ENCODE peak calls at places on chromosomes 7 and 10, in nine cellular contexts. One of them, this sample, is unnamed.

GRCh38 chr10:73225518-73225917 is 21.5 kb downstream of the DNAJC9 start:
- DNase-seq in HFF-Myc: no peak
- DNase-seq in HepG2: no peak
- DNase-seq in tibial artery: no peak
- DNase-seq in stomach: no peak
- DNase-seq in choroid plexus epithelial cell: no peak
- DNase-seq in heart left ventricle: no peak
- DNase-seq in BE2C: no peak
- DNase-seq in cardiac muscle cell: no peak
- DNase-seq in this sample: no peak

GRCh38 chr10:35204650-35205319 is 78.1 kb downstream of the CREM start:
- DNase-seq in HFF-Myc: no peak
- DNase-seq in HepG2: no peak
- DNase-seq in tibial artery: no peak
- DNase-seq in stomach: no peak
- DNase-seq in choroid plexus epithelial cell: no peak
- DNase-seq in heart left ventricle: no peak
- DNase-seq in BE2C: no peak
- DNase-seq in cardiac muscle cell: no peak
- DNase-seq in this sample: no peak

GRCh38 chr10:103079100-103079499 is 114.0 kb downstream of the NT5C2 start:
- DNase-seq in HFF-Myc: no peak
- DNase-seq in HepG2: no peak
- DNase-seq in tibial artery: no peak
- DNase-seq in stomach: no peak
- DNase-seq in choroid plexus epithelial cell: no peak
- DNase-seq in heart left ventricle: no peak
- DNase-seq in BE2C: no peak
- DNase-seq in cardiac muscle cell: no peak
- DNase-seq in this sample: no peak

GRCh38 chr7:55370001-55370400 is 4.9 kb downstream of the LANCL2 start:
- DNase-seq in HFF-Myc: no peak
- DNase-seq in HepG2: no peak
- DNase-seq in tibial artery: no peak
- DNase-seq in stomach: no peak
- DNase-seq in choroid plexus epithelial cell: no peak
- DNase-seq in heart left ventricle: no peak
- DNase-seq in BE2C: no peak
- DNase-seq in cardiac muscle cell: no peak
- DNase-seq in this sample: no peak

GRCh38 chr10:1403508-1404230 is 333.7 kb downstream of the ADARB2 start:
- DNase-seq in HFF-Myc: no peak
- DNase-seq in HepG2: no peak
- DNase-seq in tibial artery: no peak
- DNase-seq in stomach: peak
- DNase-seq in choroid plexus epithelial cell: no peak
- DNase-seq in heart left ventricle: no peak
- DNase-seq in BE2C: peak
- DNase-seq in cardiac muscle cell: no peak
- DNase-seq in this sample: no peak

GRCh38 chr10:22369433-22370072 is 24.3 kb downstream of the SPAG6 start:
- DNase-seq in HFF-Myc: no peak
- DNase-seq in HepG2: no peak
- DNase-seq in tibial artery: no peak
- DNase-seq in stomach: no peak
- DNase-seq in choroid plexus epithelial cell: peak
- DNase-seq in heart left ventricle: no peak
- DNase-seq in BE2C: no peak
- DNase-seq in cardiac muscle cell: no peak
- DNase-seq in this sample: no peak

GRCh38 chr10:62305813-62306212 is 37.2 kb upstream of the RTKN2 start:
- DNase-seq in HFF-Myc: no peak
- DNase-seq in HepG2: no peak
- DNase-seq in tibial artery: no peak
- DNase-seq in stomach: no peak
- DNase-seq in choroid plexus epithelial cell: peak
- DNase-seq in heart left ventricle: no peak
- DNase-seq in BE2C: no peak
- DNase-seq in cardiac muscle cell: peak
- DNase-seq in this sample: no peak

GRCh38 chr10:28047061-28047460 is 48.2 kb upstream of the ODAD2 start:
- DNase-seq in HFF-Myc: no peak
- DNase-seq in HepG2: no peak
- DNase-seq in tibial artery: no peak
- DNase-seq in stomach: no peak
- DNase-seq in choroid plexus epithelial cell: no peak
- DNase-seq in heart left ventricle: no peak
- DNase-seq in BE2C: no peak
- DNase-seq in cardiac muscle cell: no peak
- DNase-seq in this sample: no peak

GRCh38 chr10:22570733-22571430 is 143.5 kb downstream of the PIP4K2A start:
- DNase-seq in HFF-Myc: no peak
- DNase-seq in HepG2: no peak
- DNase-seq in tibial artery: no peak
- DNase-seq in stomach: no peak
- DNase-seq in choroid plexus epithelial cell: no peak
- DNase-seq in heart left ventricle: no peak
- DNase-seq in BE2C: no peak
- DNase-seq in cardiac muscle cell: no peak
- DNase-seq in this sample: no peak

GRCh38 chr7:46859963-46860475 is 721.9 kb downstream of the TNS3 start:
- DNase-seq in HFF-Myc: no peak
- DNase-seq in HepG2: no peak
- DNase-seq in tibial artery: no peak
- DNase-seq in stomach: no peak
- DNase-seq in choroid plexus epithelial cell: peak
- DNase-seq in heart left ventricle: peak
- DNase-seq in BE2C: peak
- DNase-seq in cardiac muscle cell: no peak
- DNase-seq in this sample: no peak

GRCh38 chr7:30135551-30136271 is 925 bp downstream of the MTURN start:
- DNase-seq in HFF-Myc: no peak
- DNase-seq in HepG2: peak
- DNase-seq in tibial artery: peak
- DNase-seq in stomach: peak
- DNase-seq in choroid plexus epithelial cell: peak
- DNase-seq in heart left ventricle: peak
- DNase-seq in BE2C: peak
- DNase-seq in cardiac muscle cell: peak
- DNase-seq in this sample: peak

GRCh38 chr7:12133865-12134264 is 77.2 kb upstream of the TMEM106B start:
- DNase-seq in HFF-Myc: no peak
- DNase-seq in HepG2: no peak
- DNase-seq in tibial artery: no peak
- DNase-seq in stomach: no peak
- DNase-seq in choroid plexus epithelial cell: no peak
- DNase-seq in heart left ventricle: no peak
- DNase-seq in BE2C: no peak
- DNase-seq in cardiac muscle cell: no peak
- DNase-seq in this sample: no peak

GRCh38 chr10:122551450-122551849 is 9.1 kb upstream of the DMBT1 start:
- DNase-seq in HFF-Myc: no peak
- DNase-seq in HepG2: peak
- DNase-seq in tibial artery: no peak
- DNase-seq in stomach: no peak
- DNase-seq in choroid plexus epithelial cell: no peak
- DNase-seq in heart left ventricle: peak
- DNase-seq in BE2C: no peak
- DNase-seq in cardiac muscle cell: peak
- DNase-seq in this sample: no peak

GRCh38 chr10:120455004-120455403 is 2.0 kb upstream of the PLPP4 start:
- DNase-seq in HFF-Myc: no peak
- DNase-seq in HepG2: no peak
- DNase-seq in tibial artery: no peak
- DNase-seq in stomach: no peak
- DNase-seq in choroid plexus epithelial cell: no peak
- DNase-seq in heart left ventricle: no peak
- DNase-seq in BE2C: no peak
- DNase-seq in cardiac muscle cell: no peak
- DNase-seq in this sample: no peak

GRCh38 chr10:8245131-8246117 is 190.9 kb downstream of the GATA3 start:
- DNase-seq in HFF-Myc: no peak
- DNase-seq in HepG2: no peak
- DNase-seq in tibial artery: no peak
- DNase-seq in stomach: no peak
- DNase-seq in choroid plexus epithelial cell: no peak
- DNase-seq in heart left ventricle: no peak
- DNase-seq in BE2C: peak
- DNase-seq in cardiac muscle cell: no peak
- DNase-seq in this sample: no peak
- H3K4me3 ChIP-seq in HFF-Myc: no peak
- H3K4me3 ChIP-seq in HepG2: no peak
- H3K4me3 ChIP-seq in tibial artery: no peak
- H3K4me3 ChIP-seq in stomach: no peak
- H3K4me3 ChIP-seq in choroid plexus epithelial cell: no peak
- H3K4me3 ChIP-seq in heart left ventricle: no peak
- H3K4me3 ChIP-seq in BE2C: no peak
- H3K4me3 ChIP-seq in cardiac muscle cell: no peak
- H3K4me3 ChIP-seq in this sample: no peak

GRCh38 chr7:118158766-118159165 is 25.2 kb upstream of the LSM8 start:
- DNase-seq in HFF-Myc: no peak
- DNase-seq in HepG2: no peak
- DNase-seq in tibial artery: no peak
- DNase-seq in stomach: no peak
- DNase-seq in choroid plexus epithelial cell: peak
- DNase-seq in heart left ventricle: no peak
- DNase-seq in BE2C: no peak
- DNase-seq in cardiac muscle cell: no peak
- DNase-seq in this sample: no peak
- TF ChIP-seq CTCF in HFF-Myc: no peak
- TF ChIP-seq CTCF in HepG2: no peak
- TF ChIP-seq CTCF in tibial artery: no peak
- TF ChIP-seq CTCF in stomach: no peak
- TF ChIP-seq CTCF in choroid plexus epithelial cell: no peak
- TF ChIP-seq CTCF in heart left ventricle: no peak
- TF ChIP-seq CTCF in BE2C: no peak
- TF ChIP-seq CTCF in cardiac muscle cell: no peak
- TF ChIP-seq CTCF in this sample: no peak

DNA sequence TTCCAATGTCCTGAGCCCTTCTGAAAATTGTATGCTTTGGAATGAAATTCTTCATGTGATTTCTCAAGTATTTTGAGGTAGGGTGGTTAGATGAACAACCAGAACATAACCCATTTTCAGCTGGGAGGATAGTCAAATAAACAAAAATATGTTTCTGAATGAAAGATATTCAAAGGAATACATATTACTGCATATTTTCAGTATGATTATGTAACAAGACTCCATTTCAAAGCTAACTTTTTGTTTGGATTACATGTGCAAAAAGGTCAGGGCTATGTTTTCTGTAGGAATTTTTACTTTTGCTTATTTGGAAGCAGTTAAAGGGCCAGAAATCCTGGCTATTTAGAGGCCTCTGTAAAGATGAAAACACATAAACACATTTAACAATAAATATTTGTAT is 27.7 kb downstream of the CDK6 start:
- DNase-seq in HFF-Myc: no peak
- DNase-seq in HepG2: no peak
- DNase-seq in tibial artery: no peak
- DNase-seq in stomach: no peak
- DNase-seq in choroid plexus epithelial cell: peak
- DNase-seq in heart left ventricle: no peak
- DNase-seq in BE2C: no peak
- DNase-seq in cardiac muscle cell: no peak
- DNase-seq in this sample: no peak
- H3K4me3 ChIP-seq in HFF-Myc: no peak
- H3K4me3 ChIP-seq in HepG2: no peak
- H3K4me3 ChIP-seq in tibial artery: no peak
- H3K4me3 ChIP-seq in stomach: no peak
- H3K4me3 ChIP-seq in choroid plexus epithelial cell: no peak
- H3K4me3 ChIP-seq in heart left ventricle: no peak
- H3K4me3 ChIP-seq in BE2C: no peak
- H3K4me3 ChIP-seq in cardiac muscle cell: no peak
- H3K4me3 ChIP-seq in this sample: no peak

GRCh38 chr7:4742051-4742573 is 33.3 kb upstream of the AP5Z1 start:
- DNase-seq in HFF-Myc: no peak
- DNase-seq in HepG2: peak
- DNase-seq in tibial artery: no peak
- DNase-seq in stomach: peak
- DNase-seq in choroid plexus epithelial cell: no peak
- DNase-seq in heart left ventricle: no peak
- DNase-seq in BE2C: no peak
- DNase-seq in cardiac muscle cell: no peak
- DNase-seq in this sample: no peak

GRCh38 chr7:4737300-4737699 is 38.1 kb upstream of the AP5Z1 start:
- DNase-seq in HFF-Myc: no peak
- DNase-seq in HepG2: no peak
- DNase-seq in tibial artery: no peak
- DNase-seq in stomach: no peak
- DNase-seq in choroid plexus epithelial cell: no peak
- DNase-seq in heart left ventricle: no peak
- DNase-seq in BE2C: no peak
- DNase-seq in cardiac muscle cell: no peak
- DNase-seq in this sample: no peak

GRCh38 chr7:4739528-4739992 is 35.9 kb upstream of the AP5Z1 start:
- DNase-seq in HFF-Myc: no peak
- DNase-seq in HepG2: peak
- DNase-seq in tibial artery: no peak
- DNase-seq in stomach: peak
- DNase-seq in choroid plexus epithelial cell: peak
- DNase-seq in heart left ventricle: peak
- DNase-seq in BE2C: peak
- DNase-seq in cardiac muscle cell: no peak
- DNase-seq in this sample: no peak

GRCh38 chr7:4740796-4741195 is 34.6 kb upstream of the AP5Z1 start:
- DNase-seq in HFF-Myc: no peak
- DNase-seq in HepG2: no peak
- DNase-seq in tibial artery: no peak
- DNase-seq in stomach: no peak
- DNase-seq in choroid plexus epithelial cell: no peak
- DNase-seq in heart left ventricle: no peak
- DNase-seq in BE2C: no peak
- DNase-seq in cardiac muscle cell: no peak
- DNase-seq in this sample: no peak

DNA sequence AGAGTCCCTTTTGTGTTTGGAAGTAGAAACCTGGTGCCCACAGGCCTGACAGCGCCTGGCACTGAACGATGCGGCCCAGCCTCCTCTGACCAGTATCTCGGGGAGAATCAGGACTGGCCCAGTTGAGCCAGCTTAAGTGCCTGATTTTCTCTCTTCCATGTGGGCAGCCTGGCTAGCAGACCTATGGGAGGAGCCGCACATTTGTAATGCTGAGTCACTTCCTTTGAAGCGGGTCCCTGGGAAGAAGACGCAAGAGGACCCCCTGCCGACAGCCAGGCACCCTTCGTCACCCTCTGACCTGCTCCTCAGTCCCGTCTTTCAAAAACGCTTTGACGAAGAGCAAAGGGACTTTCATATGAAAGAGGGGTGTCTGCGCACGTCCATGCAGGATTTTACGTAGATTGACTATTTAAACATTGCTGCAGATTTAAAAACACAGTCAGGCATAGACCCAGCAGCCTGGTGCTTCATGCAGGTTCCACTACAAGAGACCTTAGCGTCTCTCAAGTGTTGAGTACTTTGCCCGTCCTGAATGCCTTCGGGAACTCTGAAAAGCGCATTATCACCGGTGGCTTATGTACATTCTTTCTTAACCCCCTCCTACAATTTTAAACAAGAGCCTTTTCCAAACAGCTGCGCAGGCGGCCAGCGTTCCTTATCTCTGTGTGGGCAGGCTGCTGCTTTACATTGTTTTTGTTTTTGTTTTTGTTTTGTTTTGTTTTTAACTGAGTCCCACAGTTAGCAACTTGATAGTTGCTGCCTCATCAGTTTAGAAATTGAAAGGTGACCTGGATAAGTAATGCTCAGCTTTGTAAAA is 36.5 kb upstream of the AP5Z1 start:
- DNase-seq in HFF-Myc: peak
- DNase-seq in HepG2: peak
- DNase-seq in tibial artery: no peak
- DNase-seq in stomach: peak
- DNase-seq in choroid plexus epithelial cell: peak
- DNase-seq in heart left ventricle: peak
- DNase-seq in BE2C: peak
- DNase-seq in cardiac muscle cell: peak
- DNase-seq in this sample: peak
- TF ChIP-seq CTCF in HFF-Myc: no peak
- TF ChIP-seq CTCF in HepG2: peak
- TF ChIP-seq CTCF in tibial artery: no peak
- TF ChIP-seq CTCF in stomach: no peak
- TF ChIP-seq CTCF in choroid plexus epithelial cell: peak
- TF ChIP-seq CTCF in heart left ventricle: no peak
- TF ChIP-seq CTCF in BE2C: no peak
- TF ChIP-seq CTCF in cardiac muscle cell: peak
- TF ChIP-seq CTCF in this sample: no peak

This sample was measured in thoracic aorta.